ENCODE peak calls at places on chromosomes 11 and 22, in five cellular contexts. One of them, this sample, is unnamed.

GRCh38 chr11:95863486-95864140 is 60.3 kb downstream of the MTMR2 start:
- DNase-seq in RWPE1: no peak
- DNase-seq in prostate gland: no peak
- DNase-seq in BJ: peak
- DNase-seq in A172: no peak
- DNase-seq in this sample: no peak

GRCh38 chr11:73463359-73463758 is 87.2 kb downstream of the RELT start:
- DNase-seq in prostate gland: no peak
- DNase-seq in RWPE1: peak
- DNase-seq in BJ: no peak
- DNase-seq in A172: no peak
- DNase-seq in this sample: no peak

GRCh38 chr11:133830931-133831907 is 14.1 kb downstream of the SPATA19 start:
- DNase-seq in prostate gland: no peak
- DNase-seq in BJ: no peak
- DNase-seq in A172: no peak
- DNase-seq in RWPE1: no peak
- DNase-seq in this sample: no peak

GRCh38 chr11:74723511-74723910 is 7.7 kb downstream of the CHRDL2 start:
- DNase-seq in BJ: no peak
- DNase-seq in prostate gland: no peak
- DNase-seq in A172: no peak
- DNase-seq in RWPE1: no peak
- DNase-seq in this sample: no peak

GRCh38 chr11:115153731-115154354 is 350.4 kb downstream of the CADM1 start:
- DNase-seq in BJ: no peak
- DNase-seq in prostate gland: no peak
- DNase-seq in RWPE1: no peak
- DNase-seq in A172: no peak
- DNase-seq in this sample: no peak

GRCh38 chr11:113188433-113188834 is 125.9 kb upstream of the TTC12 start:
- DNase-seq in A172: no peak
- DNase-seq in BJ: no peak
- DNase-seq in RWPE1: no peak
- DNase-seq in prostate gland: no peak
- DNase-seq in this sample: no peak

GRCh38 chr11:87097582-87097981 is 59.8 kb downstream of the TMEM135 start:
- DNase-seq in A172: peak
- DNase-seq in prostate gland: no peak
- DNase-seq in RWPE1: peak
- DNase-seq in BJ: no peak
- DNase-seq in this sample: peak

GRCh38 chr11:110490886-110491285 is 61.1 kb downstream of the FDX1 start:
- DNase-seq in RWPE1: peak
- DNase-seq in prostate gland: no peak
- DNase-seq in BJ: peak
- DNase-seq in A172: peak
- DNase-seq in this sample: no peak

GRCh38 chr22:27628891-27629631 is 172.5 kb downstream of the MN1 start:
- DNase-seq in RWPE1: peak
- DNase-seq in BJ: no peak
- DNase-seq in prostate gland: no peak
- DNase-seq in A172: no peak
- DNase-seq in this sample: no peak

GRCh38 chr11:101618691-101619090 is 34.9 kb upstream of the TRPC6 start:
- DNase-seq in A172: peak
- DNase-seq in RWPE1: peak
- DNase-seq in BJ: peak
- DNase-seq in prostate gland: no peak
- DNase-seq in this sample: no peak

This sample was measured in DND-41.